ENCODE peak calls at places on chromosomes 4 and X, in five cellular contexts. M, H, B, R and D are unnamed samples.

GRCh38 chr4:136183513-136183912 is 1348.8 kb downstream of the PCDH18 start:
- DNase-seq in B (no peak), M (no peak), H (no peak), R (no peak), D (no peak)

GRCh38 chr4:85779165-85779564 is 304.2 kb downstream of the ARHGAP24 start:
- DNase-seq in R (no peak), H (no peak), M (no peak), B (no peak), D (no peak)

GRCh38 chr4:1968667-1969295 is 40.0 kb downstream of the NELFA start:
- DNase-seq in R (no peak), M (no peak), H (no peak), B (no peak), D (no peak)

GRCh38 chr4:17616283-17616682 is 1.8 kb downstream of the MED28 start:
- DNase-seq in H (no peak), M (no peak), B (no peak), R (no peak), D (peak; percentile 47)

GRCh38 chrX:133335027-133335426 is 80.3 kb downstream of the GPC4 start:
- DNase-seq in H (no peak), M (peak; percentile 3), B (no peak), R (no peak), D (peak; percentile 43)

GRCh38 chr4:47933798-47934197 is 19.4 kb upstream of the NFXL1 start:
- DNase-seq in R (no peak), H (no peak), M (no peak), B (no peak), D (no peak)

GRCh38 chr4:137417676-137418075 is 114.6 kb downstream of the PCDH18 start:
- DNase-seq in R (no peak), H (no peak), M (no peak), B (no peak), D (no peak)

GRCh38 chr4:40980318-40980883 is 230.6 kb downstream of the NSUN7 start:
- DNase-seq in M (no peak), R (no peak), H (no peak), B (no peak), D (no peak)

GRCh38 chr4:23023666-23024065 is 330.9 kb downstream of the GBA3 start:
- DNase-seq in M (no peak), H (no peak), B (no peak), R (no peak), D (no peak)

GRCh38 chrX:46819136-46819535 is 17.7 kb upstream of the RP2 start:
- DNase-seq in H (no peak), R (no peak), B (no peak), M (no peak), D (no peak)